ENCODE peak calls at places on chromosomes 13 and 19, in seven cellular contexts. One of them, this sample, is unnamed.

GRCh38 chr19:33199441-33200265 is 5.5 kb downstream of the LRP3 start:
- DNase-seq in Caco-2: no peak
- DNase-seq in nephron progenitor cell: no peak
- DNase-seq in neural progenitor cell: no peak
- DNase-seq in H9: no peak
- DNase-seq in kidney epithelial cell: no peak
- DNase-seq in neural crest cell: no peak
- DNase-seq in this sample: no peak

GRCh38 chr19:18379803-18380747 is 5.9 kb upstream of the GDF15 start:
- DNase-seq in Caco-2: peak; percentile 93
- DNase-seq in nephron progenitor cell: no peak
- DNase-seq in neural progenitor cell: no peak
- DNase-seq in H9: peak; percentile 64
- DNase-seq in kidney epithelial cell: no peak
- DNase-seq in neural crest cell: no peak
- DNase-seq in this sample: peak; percentile 23

GRCh38 chr13:79382545-79383275 is 23.3 kb downstream of the RBM26 start:
- DNase-seq in Caco-2: no peak
- DNase-seq in nephron progenitor cell: no peak
- DNase-seq in neural progenitor cell: no peak
- DNase-seq in H9: no peak
- DNase-seq in kidney epithelial cell: no peak
- DNase-seq in neural crest cell: no peak
- DNase-seq in this sample: no peak

GRCh38 chr19:19185853-19186728 is 5.9 kb downstream of the BORCS8 start:
- DNase-seq in Caco-2: peak; percentile 66
- DNase-seq in nephron progenitor cell: peak; percentile 59
- DNase-seq in neural progenitor cell: peak; percentile 81
- DNase-seq in H9: peak; percentile 91
- DNase-seq in kidney epithelial cell: no peak
- DNase-seq in neural crest cell: peak; percentile 61
- DNase-seq in this sample: peak; percentile 31

GRCh38 chr19:40219721-40220276 is 1.6 kb upstream of the TTC9B start:
- DNase-seq in Caco-2: no peak
- DNase-seq in nephron progenitor cell: no peak
- DNase-seq in neural progenitor cell: no peak
- DNase-seq in H9: no peak
- DNase-seq in kidney epithelial cell: peak; percentile 48
- DNase-seq in neural crest cell: no peak
- DNase-seq in this sample: no peak

GRCh38 chr13:62781866-62782265 is 1366.2 kb upstream of the PCDH20 start:
- DNase-seq in Caco-2: no peak
- DNase-seq in nephron progenitor cell: no peak
- DNase-seq in neural progenitor cell: no peak
- DNase-seq in H9: no peak
- DNase-seq in kidney epithelial cell: peak; percentile 7
- DNase-seq in neural crest cell: no peak
- DNase-seq in this sample: no peak

GRCh38 chr13:49240017-49240416 is 7.7 kb upstream of the CDADC1 start:
- DNase-seq in Caco-2: no peak
- DNase-seq in nephron progenitor cell: no peak
- DNase-seq in neural progenitor cell: peak; percentile 39
- DNase-seq in H9: no peak
- DNase-seq in kidney epithelial cell: no peak
- DNase-seq in neural crest cell: no peak
- DNase-seq in this sample: no peak

GRCh38 chr19:10719466-10719961 is 1.6 kb downstream of the DNM2 start:
- DNase-seq in Caco-2: no peak
- DNase-seq in nephron progenitor cell: no peak
- DNase-seq in neural progenitor cell: no peak
- DNase-seq in H9: no peak
- DNase-seq in kidney epithelial cell: no peak
- DNase-seq in neural crest cell: no peak
- DNase-seq in this sample: no peak

GRCh38 chr19:39679056-39679790 is 23.5 kb downstream of the LGALS16 start:
- DNase-seq in Caco-2: no peak
- DNase-seq in nephron progenitor cell: no peak
- DNase-seq in neural progenitor cell: no peak
- DNase-seq in H9: no peak
- DNase-seq in kidney epithelial cell: no peak
- DNase-seq in neural crest cell: no peak
- DNase-seq in this sample: no peak

GRCh38 chr13:37047846-37048245 is 11.6 kb downstream of the SUPT20H start:
- DNase-seq in Caco-2: no peak
- DNase-seq in nephron progenitor cell: no peak
- DNase-seq in neural progenitor cell: no peak
- DNase-seq in H9: no peak
- DNase-seq in kidney epithelial cell: no peak
- DNase-seq in neural crest cell: no peak
- DNase-seq in this sample: no peak

GRCh38 chr13:42708391-42708790 is 73.0 kb upstream of the FAM216B start:
- DNase-seq in Caco-2: no peak
- DNase-seq in nephron progenitor cell: no peak
- DNase-seq in neural progenitor cell: no peak
- DNase-seq in H9: no peak
- DNase-seq in kidney epithelial cell: no peak
- DNase-seq in neural crest cell: no peak
- DNase-seq in this sample: no peak

GRCh38 chr19:38583219-38583984 is 34.4 kb downstream of the MAP4K1 start:
- DNase-seq in Caco-2: no peak
- DNase-seq in nephron progenitor cell: no peak
- DNase-seq in neural progenitor cell: no peak
- DNase-seq in H9: no peak
- DNase-seq in kidney epithelial cell: no peak
- DNase-seq in neural crest cell: no peak
- DNase-seq in this sample: no peak

GRCh38 chr13:84658881-84659661 is 776.8 kb upstream of the SLITRK1 start:
- DNase-seq in Caco-2: no peak
- DNase-seq in nephron progenitor cell: no peak
- DNase-seq in neural progenitor cell: no peak
- DNase-seq in H9: no peak
- DNase-seq in kidney epithelial cell: no peak
- DNase-seq in neural crest cell: no peak
- DNase-seq in this sample: no peak

GRCh38 chr19:29547361-29547960 is 21.7 kb downstream of the VSTM2B start:
- DNase-seq in Caco-2: peak; percentile 43
- DNase-seq in nephron progenitor cell: no peak
- DNase-seq in neural progenitor cell: no peak
- DNase-seq in H9: peak; percentile 21
- DNase-seq in kidney epithelial cell: no peak
- DNase-seq in neural crest cell: no peak
- DNase-seq in this sample: no peak

GRCh38 chr19:56098731-56099577 is 22.1 kb downstream of the ZNF787 start:
- DNase-seq in Caco-2: no peak
- DNase-seq in nephron progenitor cell: no peak
- DNase-seq in neural progenitor cell: no peak
- DNase-seq in H9: no peak
- DNase-seq in kidney epithelial cell: no peak
- DNase-seq in neural crest cell: no peak
- DNase-seq in this sample: no peak

GRCh38 chr19:44943801-44944249 is 1.8 kb downstream of the APOC4 start:
- DNase-seq in Caco-2: no peak
- DNase-seq in nephron progenitor cell: no peak
- DNase-seq in neural progenitor cell: no peak
- DNase-seq in H9: no peak
- DNase-seq in kidney epithelial cell: no peak
- DNase-seq in neural crest cell: no peak
- DNase-seq in this sample: no peak

GRCh38 chr13:47332149-47332548 is 435.3 kb upstream of the HTR2A start:
- DNase-seq in Caco-2: no peak
- DNase-seq in nephron progenitor cell: no peak
- DNase-seq in neural progenitor cell: no peak
- DNase-seq in H9: no peak
- DNase-seq in kidney epithelial cell: peak; percentile 51
- DNase-seq in neural crest cell: no peak
- DNase-seq in this sample: no peak

GRCh38 chr13:39025433-39025839 is 12.5 kb downstream of the PROSER1 start:
- DNase-seq in Caco-2: no peak
- DNase-seq in nephron progenitor cell: no peak
- DNase-seq in neural progenitor cell: no peak
- DNase-seq in H9: no peak
- DNase-seq in kidney epithelial cell: no peak
- DNase-seq in neural crest cell: no peak
- DNase-seq in this sample: no peak

GRCh38 chr13:91805605-91806004 is 407.2 kb downstream of the GPC5 start:
- DNase-seq in Caco-2: no peak
- DNase-seq in nephron progenitor cell: no peak
- DNase-seq in neural progenitor cell: no peak
- DNase-seq in H9: no peak
- DNase-seq in kidney epithelial cell: no peak
- DNase-seq in neural crest cell: no peak
- DNase-seq in this sample: no peak

GRCh38 chr19:7895565-7895964 is 7.3 kb downstream of the LRRC8E start:
- DNase-seq in Caco-2: no peak
- DNase-seq in nephron progenitor cell: no peak
- DNase-seq in neural progenitor cell: no peak
- DNase-seq in H9: no peak
- DNase-seq in kidney epithelial cell: no peak
- DNase-seq in neural crest cell: no peak
- DNase-seq in this sample: no peak

GRCh38 chr19:49331616-49332055 is 3.6 kb upstream of the CD37 start:
- DNase-seq in Caco-2: peak; percentile 68
- DNase-seq in nephron progenitor cell: no peak
- DNase-seq in neural progenitor cell: peak; percentile 64
- DNase-seq in H9: peak; percentile 71
- DNase-seq in kidney epithelial cell: peak; percentile 72
- DNase-seq in neural crest cell: no peak
- DNase-seq in this sample: no peak

GRCh38 chr13:104289400-104289799 is 1223.2 kb upstream of the SLC10A2 start:
- DNase-seq in Caco-2: no peak
- DNase-seq in nephron progenitor cell: no peak
- DNase-seq in neural progenitor cell: no peak
- DNase-seq in H9: no peak
- DNase-seq in kidney epithelial cell: no peak
- DNase-seq in neural crest cell: no peak
- DNase-seq in this sample: no peak

GRCh38 chr13:21675095-21676007 is 4.5 kb downstream of the FGF9 start:
- DNase-seq in Caco-2: no peak
- DNase-seq in nephron progenitor cell: peak; percentile 55
- DNase-seq in neural progenitor cell: peak; percentile 56
- DNase-seq in H9: peak; percentile 38
- DNase-seq in kidney epithelial cell: no peak
- DNase-seq in neural crest cell: peak; percentile 3
- DNase-seq in this sample: peak; percentile 28

GRCh38 chr13:114068723-114069322 is 63.6 kb downstream of the RASA3 start:
- DNase-seq in Caco-2: no peak
- DNase-seq in nephron progenitor cell: peak; percentile 11
- DNase-seq in neural progenitor cell: no peak
- DNase-seq in H9: no peak
- DNase-seq in kidney epithelial cell: no peak
- DNase-seq in neural crest cell: no peak
- DNase-seq in this sample: no peak

GRCh38 chr19:48308695-48309586 is 16.4 kb upstream of the EMP3 start:
- DNase-seq in Caco-2: no peak
- DNase-seq in nephron progenitor cell: no peak
- DNase-seq in neural progenitor cell: peak; percentile 55
- DNase-seq in H9: peak; percentile 76
- DNase-seq in kidney epithelial cell: no peak
- DNase-seq in neural crest cell: no peak
- DNase-seq in this sample: no peak
- TF ChIP-seq CTCF in Caco-2: peak; percentile 11
- TF ChIP-seq CTCF in nephron progenitor cell: no peak
- TF ChIP-seq CTCF in neural progenitor cell: peak; percentile 37
- TF ChIP-seq CTCF in H9: peak; percentile 59
- TF ChIP-seq CTCF in kidney epithelial cell: peak; percentile 33
- TF ChIP-seq CTCF in neural crest cell: peak; percentile 42
- TF ChIP-seq CTCF in this sample: peak; percentile 26

DNA sequence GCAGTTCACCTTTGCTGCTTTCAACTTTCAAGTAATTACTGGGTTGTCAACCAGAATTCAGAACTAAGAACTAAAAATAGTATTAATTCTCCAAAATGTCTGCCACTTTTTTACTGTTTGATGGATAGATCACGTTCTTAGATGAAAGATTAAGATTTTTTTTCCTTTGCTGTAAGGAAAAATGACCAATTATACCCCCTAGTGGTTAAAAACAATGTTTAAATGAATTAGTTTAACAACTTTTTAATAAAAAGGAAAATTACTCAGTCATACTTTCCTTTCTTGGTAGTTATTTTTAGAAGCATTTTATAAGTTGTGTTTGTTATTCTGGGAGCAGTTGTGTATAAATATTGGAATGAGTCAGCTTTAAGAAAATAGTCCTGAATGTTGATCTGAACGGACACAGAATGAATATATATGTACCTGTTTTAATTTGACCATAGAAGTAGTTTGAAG is 4.6 kb downstream of the TM9SF2 start:
- DNase-seq in Caco-2: no peak
- DNase-seq in nephron progenitor cell: no peak
- DNase-seq in neural progenitor cell: no peak
- DNase-seq in H9: no peak
- DNase-seq in kidney epithelial cell: no peak
- DNase-seq in neural crest cell: no peak
- DNase-seq in this sample: no peak
- TF ChIP-seq CTCF in Caco-2: peak; percentile 17
- TF ChIP-seq CTCF in nephron progenitor cell: peak; percentile 16
- TF ChIP-seq CTCF in neural progenitor cell: peak; percentile 38
- TF ChIP-seq CTCF in H9: peak; percentile 52
- TF ChIP-seq CTCF in kidney epithelial cell: no peak
- TF ChIP-seq CTCF in neural crest cell: peak; percentile 72
- TF ChIP-seq CTCF in this sample: peak; percentile 59

GRCh38 chr19:51192689-51193088 is 32.2 kb upstream of the CD33 start:
- DNase-seq in Caco-2: no peak
- DNase-seq in nephron progenitor cell: no peak
- DNase-seq in neural progenitor cell: no peak
- DNase-seq in H9: no peak
- DNase-seq in kidney epithelial cell: no peak
- DNase-seq in neural crest cell: no peak
- DNase-seq in this sample: no peak
- TF ChIP-seq CTCF in Caco-2: no peak
- TF ChIP-seq CTCF in nephron progenitor cell: no peak
- TF ChIP-seq CTCF in neural progenitor cell: no peak
- TF ChIP-seq CTCF in H9: no peak
- TF ChIP-seq CTCF in kidney epithelial cell: no peak
- TF ChIP-seq CTCF in neural crest cell: no peak
- TF ChIP-seq CTCF in this sample: no peak

DNA sequence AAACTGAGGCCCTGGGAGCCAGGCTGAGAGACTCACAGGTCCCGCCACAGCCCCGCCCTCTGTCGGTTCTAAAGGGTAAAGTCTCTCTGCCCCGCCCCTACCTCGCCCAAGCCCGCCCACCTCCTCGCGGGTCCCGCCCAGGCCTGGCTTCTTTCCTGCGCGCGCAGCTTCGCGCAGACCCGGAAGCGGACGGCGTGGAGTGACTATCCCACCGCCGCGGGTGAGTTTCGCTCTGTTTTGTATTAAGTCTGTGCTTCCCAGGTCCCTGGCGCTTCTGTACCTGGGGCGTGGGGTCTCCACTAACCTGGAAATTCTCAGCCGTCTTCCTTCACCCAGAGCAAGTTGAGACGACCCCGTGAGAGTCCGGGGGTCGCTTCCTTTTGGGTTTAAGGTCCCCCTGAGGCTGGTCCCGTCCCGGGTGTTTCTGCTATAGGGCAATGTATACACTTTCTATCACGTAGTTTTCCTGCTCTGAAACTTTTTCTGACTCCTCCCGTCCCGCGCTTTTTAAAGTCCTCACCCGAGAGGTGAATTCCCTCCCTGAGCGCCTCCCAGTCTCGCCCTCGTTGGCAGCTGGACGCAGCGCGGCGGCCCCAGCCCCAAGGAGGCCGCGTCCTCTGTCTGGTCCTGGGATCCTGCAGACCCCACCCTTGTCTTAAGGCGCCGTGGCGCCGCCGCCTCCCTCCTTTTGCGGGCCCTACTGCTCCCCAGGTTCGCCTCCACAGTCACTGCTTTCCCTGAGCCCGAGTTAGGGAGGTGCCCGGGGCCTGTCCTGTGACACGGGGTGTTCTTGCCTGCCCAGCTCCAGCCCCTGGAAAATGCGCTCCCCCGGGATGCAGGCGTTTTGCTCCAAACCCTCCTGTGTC is at the start of gene ZNF765:
- DNase-seq in Caco-2: peak; percentile 93
- DNase-seq in nephron progenitor cell: peak; percentile 97
- DNase-seq in neural progenitor cell: peak; percentile 98
- DNase-seq in H9: peak; percentile 94
- DNase-seq in kidney epithelial cell: no peak
- DNase-seq in neural crest cell: peak; percentile 95
- DNase-seq in this sample: peak; percentile 95
- TF ChIP-seq CTCF in Caco-2: peak; percentile 76
- TF ChIP-seq CTCF in nephron progenitor cell: peak; percentile 45
- TF ChIP-seq CTCF in neural progenitor cell: peak; percentile 48
- TF ChIP-seq CTCF in H9: peak; percentile 58
- TF ChIP-seq CTCF in kidney epithelial cell: peak; percentile 60
- TF ChIP-seq CTCF in neural crest cell: peak; percentile 63
- TF ChIP-seq CTCF in this sample: peak; percentile 57